ENCODE peak calls at places on chromosome 1, in nine cellular contexts. K, O, G, Y, P, M, A, X and T are unnamed samples.

GRCh38 chr1:224106568-224107281 is 7.2 kb upstream of the FBXO28 start:
- DNase-seq in G (no peak), M (no peak), K (peak; percentile 55), P (peak; percentile 29), Y (peak; percentile 75), A (peak; percentile 77), X (no peak), O (no peak), T (no peak)

GRCh38 chr1:186620951-186621350 is 59.3 kb downstream of the PTGS2 start:
- DNase-seq in X (no peak), P (no peak), Y (no peak), G (no peak), M (no peak), K (no peak), O (no peak), A (peak; percentile 97), T (no peak)

GRCh38 chr1:223363856-223364684 is at the start of gene SUSD4:
- DNase-seq in O (peak; percentile 81), G (no peak), A (peak; percentile 43), M (peak; percentile 80), X (no peak), Y (peak; percentile 52), P (peak; percentile 82), K (peak; percentile 34), T (no peak)

GRCh38 chr1:221937155-221937953 is 195.5 kb upstream of the DUSP10 start:
- DNase-seq in K (no peak), A (no peak), Y (no peak), X (no peak), O (no peak), P (no peak), M (no peak), G (no peak), T (no peak)

GRCh38 chr1:160353223-160353622 is 10.0 kb downstream of the NCSTN start:
- DNase-seq in G (no peak), X (no peak), O (no peak), M (no peak), A (peak; percentile 33), P (no peak), Y (no peak), K (no peak), T (no peak)

GRCh38 chr1:39733161-39733560 is 5.5 kb upstream of the PPIE start:
- DNase-seq in G (peak; percentile 68), X (no peak), Y (no peak), A (peak; percentile 19), P (no peak), M (peak; percentile 81), K (no peak), O (no peak), T (no peak)

GRCh38 chr1:157390646-157391045 is 161.7 kb downstream of the FCRL5 start:
- DNase-seq in G (no peak), M (no peak), O (no peak), K (no peak), A (peak; percentile 75), X (no peak), Y (peak; percentile 28), P (no peak), T (no peak)

GRCh38 chr1:173330149-173330951 is 123.2 kb upstream of the TNFSF4 start:
- DNase-seq in K (no peak), O (no peak), X (no peak), M (no peak), P (no peak), G (no peak), A (peak; percentile 89), Y (peak; percentile 42), T (no peak)

GRCh38 chr1:12614402-12615165 is 3.4 kb downstream of the DHRS3 start:
- DNase-seq in Y (no peak), M (no peak), X (no peak), G (no peak), K (no peak), P (no peak), A (no peak), O (no peak), T (no peak)

GRCh38 chr1:237895630-237896029 is 4.9 kb upstream of the ZP4 start:
- DNase-seq in Y (no peak), X (no peak), M (no peak), O (no peak), K (no peak), A (no peak), G (no peak), P (no peak), T (no peak)

GRCh38 chr1:36883315-36883949 is 150.9 kb downstream of the GRIK3 start:
- DNase-seq in Y (no peak), A (no peak), X (peak; percentile 21), M (no peak), K (peak; percentile 5), G (no peak), P (peak; percentile 9), O (no peak), T (peak; percentile 60)

GRCh38 chr1:228345201-228345930 is 61.3 kb downstream of the TRIM11 start:
- DNase-seq in X (no peak), A (no peak), Y (no peak), P (no peak), O (peak; percentile 22), G (peak; percentile 23), K (no peak), M (peak; percentile 69), T (no peak)

GRCh38 chr1:2966435-2966834 is 54.8 kb upstream of the ACTRT2 start:
- DNase-seq in K (no peak), G (peak; percentile 3), P (no peak), X (peak; percentile 19), M (peak; percentile 66), Y (no peak), O (peak; percentile 48), A (no peak), T (no peak)

GRCh38 chr1:2965676-2966075 is 55.6 kb upstream of the ACTRT2 start:
- DNase-seq in A (no peak), M (no peak), G (no peak), Y (no peak), O (no peak), K (no peak), X (peak; percentile 17), P (no peak), T (no peak)

GRCh38 chr1:2967881-2968280 is 53.4 kb upstream of the ACTRT2 start:
- DNase-seq in Y (no peak), K (no peak), P (no peak), O (peak; percentile 29), G (no peak), A (no peak), M (peak; percentile 59), X (peak; percentile 33), T (no peak)

GRCh38 chr1:2968471-2968881 is 52.8 kb upstream of the ACTRT2 start:
- DNase-seq in P (peak; percentile 67), O (peak; percentile 64), Y (no peak), M (peak; percentile 55), X (peak; percentile 51), K (no peak), G (no peak), A (no peak), T (no peak)

DNA sequence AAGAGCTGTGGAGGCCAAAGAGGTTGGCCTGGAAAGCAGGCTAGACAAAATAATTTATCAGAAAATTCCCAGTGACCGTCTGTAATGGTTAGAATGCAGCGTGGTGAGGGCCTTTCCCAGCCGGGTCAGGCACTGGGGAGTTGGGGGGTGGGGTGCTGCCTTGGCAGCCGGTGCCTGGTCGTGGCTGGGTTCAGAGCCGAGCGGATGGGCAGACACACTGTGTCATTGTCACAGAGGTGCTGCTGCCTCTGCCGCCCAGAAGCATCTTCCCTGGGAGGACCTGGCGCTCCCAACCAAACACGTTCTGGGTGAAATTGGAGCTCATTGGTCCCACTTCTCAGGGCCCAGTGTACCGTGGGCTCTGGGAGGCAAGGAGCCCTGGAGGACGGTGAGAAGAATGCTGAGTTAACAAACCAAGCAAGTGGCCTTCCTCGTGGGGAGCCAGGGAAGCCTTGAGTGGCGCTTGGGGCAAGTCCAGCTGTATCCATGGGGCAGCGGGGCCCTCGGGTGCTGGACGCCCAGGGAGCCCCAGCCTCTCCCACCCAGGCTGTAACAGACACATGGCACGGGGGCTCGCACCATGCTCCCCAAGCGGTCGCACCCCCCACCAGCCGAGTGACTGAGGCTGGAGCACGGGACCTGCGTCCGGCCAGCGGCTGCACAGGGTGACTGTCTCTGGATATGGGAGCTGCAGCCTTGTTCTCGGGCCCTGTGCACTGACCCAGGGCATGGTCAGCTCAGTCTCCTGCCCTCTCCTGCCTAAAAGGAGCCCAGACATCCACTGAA is 54.1 kb upstream of the ACTRT2 start:
- DNase-seq in M (peak; percentile 75), Y (no peak), G (peak; percentile 12), K (no peak), O (peak; percentile 36), P (no peak), X (peak; percentile 47), A (no peak), T (no peak)
- H3K9me3 ChIP-seq in M (no peaks in the 10 kb centered on the region), Y (no peaks in the 10 kb centered on the region), G (no peaks in the 10 kb centered on the region), K (no peaks in the 10 kb centered on the region), O (no peaks in the 10 kb centered on the region), P (no peaks in the 10 kb centered on the region), X (no peaks in the 10 kb centered on the region), A (no peaks in the 10 kb centered on the region), T (no peaks in the 10 kb centered on the region)

GRCh38 chr1:86436041-86436440 is 12.1 kb downstream of the CLCA2 start:
- DNase-seq in Y (peak; percentile 6), K (no peak), A (no peak), X (no peak), O (no peak), G (no peak), M (no peak), P (no peak), T (no peak)

GRCh38 chr1:86441581-86441980 is 17.6 kb downstream of the CLCA2 start:
- DNase-seq in K (no peak), M (no peak), G (no peak), O (no peak), X (no peak), Y (no peak), P (no peak), A (no peak), T (no peak)

GRCh38 chr1:86445919-86446318 is 21.9 kb downstream of the CLCA2 start:
- DNase-seq in K (no peak), M (no peak), G (no peak), X (no peak), Y (no peak), P (no peak), A (no peak), O (no peak), T (no peak)

GRCh38 chr1:86447198-86447790 is 21.4 kb upstream of the CLCA1 start:
- DNase-seq in O (no peak), A (no peak), Y (no peak), G (no peak), X (no peak), K (no peak), P (no peak), M (no peak), T (no peak)

GRCh38 chr1:86441997-86442396 is 18.0 kb downstream of the CLCA2 start:
- DNase-seq in O (no peak), X (no peak), M (no peak), K (no peak), G (no peak), P (no peak), A (no peak), Y (no peak), T (no peak)
- H3K9me3 ChIP-seq in O (no peaks in the 10 kb centered on the region), X (no peaks in the 10 kb centered on the region), M (peaks cover 2% of the 10 kb centered on the region), K (no peaks in the 10 kb centered on the region), G (no peaks in the 10 kb centered on the region), P (no peaks in the 10 kb centered on the region), A (no peaks in the 10 kb centered on the region), Y (no peaks in the 10 kb centered on the region), T (no peaks in the 10 kb centered on the region)

GRCh38 chr1:119882172-119883029 is 13.9 kb downstream of the ADAM30 start:
- DNase-seq in M (no peak), Y (no peak), A (peak; percentile 64), O (no peak), K (no peak), G (no peak), X (no peak), P (no peak), T (peak; percentile 77)
- H3K9me3 ChIP-seq in M (no peaks in the 10 kb centered on the region), Y (no peaks in the 10 kb centered on the region), A (no peaks in the 10 kb centered on the region), O (no peaks in the 10 kb centered on the region), K (no peaks in the 10 kb centered on the region), G (no peaks in the 10 kb centered on the region), X (no peaks in the 10 kb centered on the region), P (no peaks in the 10 kb centered on the region), T (no peaks in the 10 kb centered on the region)

GRCh38 chr1:113990966-113991365 is 11.7 kb downstream of the OLFML3 start:
- DNase-seq in G (no peak), Y (no peak), P (no peak), M (no peak), X (no peak), K (no peak), A (no peak), O (no peak), T (no peak)
- H3K9me3 ChIP-seq in G (peaks cover 19% of the 10 kb centered on the region), Y (peaks cover 14% of the 10 kb centered on the region), P (peaks cover 15% of the 10 kb centered on the region), M (peaks cover 2% of the 10 kb centered on the region), X (no peaks in the 10 kb centered on the region), K (no peaks in the 10 kb centered on the region), A (no peaks in the 10 kb centered on the region), O (no peaks in the 10 kb centered on the region), T (no peaks in the 10 kb centered on the region)